ENCODE peak calls at places on chromosomes 11 and 22, in six cellular contexts. L, Q, J, O, N and P are unnamed samples.

GRCh38 chr11:82752801-82753200 is 19.1 kb upstream of the FAM181B start:
- DNase-seq in L (no peak), J (no peak), N (no peak), O (peak), Q (no peak), P (no peak)

GRCh38 chr11:61756452-61757212 is 4.2 kb downstream of the MYRF start:
- DNase-seq in Q (no peak), L (no peak), N (no peak), O (peak), J (no peak), P (peak)

GRCh38 chr11:74739546-74740270 is 8.5 kb upstream of the CHRDL2 start:
- DNase-seq in Q (no peak), L (peak), N (peak), J (no peak), O (peak), P (peak)

GRCh38 chr22:25101986-25102385 is 97.7 kb upstream of the CRYBB3 start:
- DNase-seq in Q (no peak), L (no peak), N (no peak), O (no peak), J (no peak), P (no peak)

GRCh38 chr11:35555238-35555887 is 29.9 kb upstream of the PAMR1 start:
- DNase-seq in O (no peak), N (no peak), L (no peak), Q (no peak), J (no peak), P (no peak)

GRCh38 chr11:27770576-27770975 is 70.3 kb upstream of the BDNF start:
- DNase-seq in J (no peak), N (no peak), Q (no peak), O (no peak), L (no peak), P (peak)

GRCh38 chr11:113193894-113194293 is 120.5 kb upstream of the TTC12 start:
- DNase-seq in J (no peak), O (peak), N (no peak), L (no peak), Q (no peak), P (peak)

GRCh38 chr11:15852179-15852578 is 504.2 kb downstream of the SOX6 start:
- DNase-seq in L (peak), N (no peak), J (no peak), Q (no peak), O (no peak), P (peak)

GRCh38 chr11:66362481-66363147 is 8.9 kb downstream of the SLC29A2 start:
- DNase-seq in L (no peak), Q (no peak), J (no peak), N (no peak), O (no peak), P (no peak)

GRCh38 chr11:20368441-20368840 is 4.9 kb downstream of the HTATIP2 start:
- DNase-seq in L (no peak), Q (no peak), O (peak), J (no peak), N (no peak), P (peak)